ENCODE peak calls at places on chromosomes 11 and 22, in six cellular contexts. V is thoracic aorta; P is IMR-90; B is aorta; T is left ventricle myocardium inferior; K is CD8-positive, alpha-beta memory T cell. C is an unnamed sample.
A peak's percentile ranks its signal among the peaks of the same experiment; 100 is the strongest.

GRCh38 chr22:38872831-38873248 is 824 bp upstream of the CBX6 start:
- DNase-seq in V (no peak), P (peak; percentile 32), B (peak; percentile 88), T (peak; percentile 76), K (no peak), C (peak; percentile 87)

GRCh38 chr11:117177534-117178209 is 871 bp upstream of the SIDT2 start:
- DNase-seq in V (no peak), P (no peak), B (no peak), T (no peak), K (no peak), C (no peak)

GRCh38 chr22:42285604-42286003 is 15.2 kb upstream of the TCF20 start:
- DNase-seq in V (no peak), P (no peak), B (no peak), T (no peak), K (no peak), C (no peak)

GRCh38 chr11:104531075-104531474 is 367.1 kb upstream of the PDGFD start:
- DNase-seq in V (no peak), P (no peak), B (no peak), T (no peak), K (no peak), C (no peak)

GRCh38 chr22:21796863-21797262 is 61.3 kb upstream of the YPEL1 start:
- DNase-seq in V (no peak), P (no peak), B (no peak), T (no peak), K (no peak), C (no peak)

GRCh38 chr11:128544625-128545024 is 42.7 kb downstream of the ETS1 start:
- DNase-seq in V (no peak), P (peak; percentile 77), B (no peak), T (no peak), K (no peak), C (no peak)

GRCh38 chr11:6737872-6738466 is 33.8 kb downstream of the OR2AG2 start:
- DNase-seq in V (no peak), P (peak; percentile 34), B (no peak), T (no peak), K (peak; percentile 50), C (no peak)

GRCh38 chr22:16808744-16809143 is 16.5 kb downstream of the XKR3 start:
- DNase-seq in V (no peak), P (no peak), B (no peak), T (no peak), K (no peak), C (no peak)

GRCh38 chr11:34585870-34586654 is 34.8 kb upstream of the EHF start:
- DNase-seq in V (no peak), P (peak; percentile 71), B (no peak), T (no peak), K (no peak), C (no peak)

GRCh38 chr11:128525411-128526243 is 61.7 kb downstream of the ETS1 start:
- DNase-seq in V (no peak), P (peak; percentile 74), B (no peak), T (no peak), K (no peak), C (no peak)

GRCh38 chr22:39690901-39691620 is 120.5 kb downstream of the CACNA1I start:
- DNase-seq in V (no peak), P (no peak), B (no peak), T (no peak), K (no peak), C (no peak)

GRCh38 chr11:131064373-131064991 is 148.2 kb upstream of the SNX19 start:
- DNase-seq in V (no peak), P (peak; percentile 70), B (peak; percentile 78), T (peak; percentile 25), K (no peak), C (no peak)

GRCh38 chr11:2390871-2391662 is 9.5 kb upstream of the TSSC4 start:
- DNase-seq in V (no peak), P (peak; percentile 78), B (peak; percentile 86), T (no peak), K (no peak), C (no peak)

GRCh38 chr11:73227571-73228211 is 9.6 kb downstream of the P2RY2 start:
- DNase-seq in V (no peak), P (no peak), B (peak; percentile 55), T (no peak), K (no peak), C (peak; percentile 41)

GRCh38 chr11:45939836-45940235 is 17.4 kb downstream of the LARGE2 start:
- DNase-seq in V (no peak), P (peak; percentile 8), B (no peak), T (no peak), K (no peak), C (no peak)

GRCh38 chr22:36419912-36420882 is 32.4 kb upstream of the MYH9 start:
- DNase-seq in V (no peak), P (no peak), B (no peak), T (no peak), K (no peak), C (no peak)

GRCh38 chr22:46239261-46240048 is 10.6 kb downstream of the CDPF1 start:
- DNase-seq in V (no peak), P (no peak), B (no peak), T (no peak), K (no peak), C (peak; percentile 53)

GRCh38 chr11:134439181-134439580 is 27.1 kb upstream of the B3GAT1 start:
- DNase-seq in V (no peak), P (no peak), B (peak; percentile 33), T (no peak), K (no peak), C (no peak)

GRCh38 chr11:98194611-98195010 is 826.1 kb upstream of the CNTN5 start:
- DNase-seq in V (no peak), P (no peak), B (no peak), T (no peak), K (no peak), C (no peak)
- H3K9me3 ChIP-seq in V (no peaks in the 10 kb centered on the region), P (no peaks in the 10 kb centered on the region), B (no peaks in the 10 kb centered on the region), T (no peaks in the 10 kb centered on the region), K (no peaks in the 10 kb centered on the region), C (no peaks in the 10 kb centered on the region)

DNA sequence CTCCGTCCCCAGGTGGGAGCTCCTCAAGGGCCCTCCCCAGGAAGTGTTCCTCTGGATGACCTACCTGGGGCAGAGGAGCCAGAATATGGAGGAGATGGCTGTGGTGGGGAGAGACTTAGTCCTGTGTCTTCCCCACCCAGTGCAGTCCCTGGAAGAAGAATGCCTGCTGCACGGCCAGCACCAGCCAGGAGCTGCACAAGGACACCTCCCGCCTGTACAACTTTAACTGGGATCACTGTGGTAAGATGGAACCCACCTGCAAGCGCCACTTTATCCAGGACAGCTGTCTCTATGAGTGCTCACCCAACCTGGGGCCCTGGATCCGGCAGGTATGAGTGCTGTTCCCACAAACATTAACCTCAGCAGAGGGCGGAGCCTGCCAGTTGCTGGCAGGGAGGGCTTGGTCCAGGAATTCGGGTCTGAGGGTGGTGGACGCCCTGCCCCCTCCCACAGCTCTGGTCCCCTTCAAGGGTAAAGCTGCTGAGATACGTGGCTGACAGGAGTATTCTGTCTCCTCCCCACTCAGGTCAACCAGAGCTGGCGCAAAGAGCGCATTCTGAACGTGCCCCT is 3.4 kb downstream of the FOLR3 start:
- DNase-seq in V (no peak), P (no peak), B (no peak), T (no peak), K (no peak), C (no peak)
- H3K4me3 ChIP-seq in V (no peak overlapping the region), P (no peak overlapping the region), B (no peak overlapping the region), T (no peak overlapping the region), K (no peak overlapping the region), C (no peak overlapping the region)

GRCh38 chr11:70780246-70780535 is 381.9 kb downstream of the CTTN start:
- DNase-seq in V (no peak), P (no peak), B (no peak), T (no peak), K (no peak), C (no peak)
- H3K9me3 ChIP-seq in V (no peaks in the 10 kb centered on the region), P (no peaks in the 10 kb centered on the region), B (no peaks in the 10 kb centered on the region), T (no peaks in the 10 kb centered on the region), K (no peaks in the 10 kb centered on the region), C (no peaks in the 10 kb centered on the region)

GRCh38 chr22:31103899-31104694 is 3.3 kb downstream of the SELENOM start:
- DNase-seq in V (no peak), P (no peak), B (peak; percentile 88), T (no peak), K (no peak), C (peak; percentile 47)

GRCh38 chr22:31105282-31105929 is 2.0 kb downstream of the SELENOM start:
- DNase-seq in V (no peak), P (no peak), B (no peak), T (no peak), K (no peak), C (peak; percentile 35)

GRCh38 chr22:31106001-31106571 is 1.3 kb downstream of the SELENOM start:
- DNase-seq in V (no peak), P (no peak), B (no peak), T (no peak), K (no peak), C (peak; percentile 65)

GRCh38 chr22:31103111-31103510 is 4.3 kb downstream of the SELENOM start:
- DNase-seq in V (no peak), P (no peak), B (no peak), T (no peak), K (no peak), C (peak; percentile 35)

GRCh38 chr22:31104869-31105268 is 2.5 kb downstream of the SELENOM start:
- DNase-seq in V (no peak), P (no peak), B (peak; percentile 81), T (no peak), K (no peak), C (peak; percentile 69)
- H3K4me3 ChIP-seq in V (peak overlapping the region; percentile 94), P (no peak overlapping the region), B (no peak overlapping the region), T (no peak overlapping the region), K (no peak overlapping the region), C (no peak overlapping the region)

GRCh38 chr22:47460870-47461269 is 698.4 kb downstream of the TBC1D22A start:
- DNase-seq in V (no peak), P (no peak), B (no peak), T (no peak), K (no peak), C (no peak)

GRCh38 chr22:47457509-47458300 is 695.3 kb downstream of the TBC1D22A start:
- DNase-seq in V (no peak), P (no peak), B (no peak), T (no peak), K (no peak), C (no peak)

GRCh38 chr22:47458348-47458747 is 695.9 kb downstream of the TBC1D22A start:
- DNase-seq in V (no peak), P (no peak), B (no peak), T (no peak), K (no peak), C (no peak)

GRCh38 chr22:47456031-47456430 is 693.6 kb downstream of the TBC1D22A start:
- DNase-seq in V (no peak), P (no peak), B (no peak), T (no peak), K (no peak), C (no peak)

DNA sequence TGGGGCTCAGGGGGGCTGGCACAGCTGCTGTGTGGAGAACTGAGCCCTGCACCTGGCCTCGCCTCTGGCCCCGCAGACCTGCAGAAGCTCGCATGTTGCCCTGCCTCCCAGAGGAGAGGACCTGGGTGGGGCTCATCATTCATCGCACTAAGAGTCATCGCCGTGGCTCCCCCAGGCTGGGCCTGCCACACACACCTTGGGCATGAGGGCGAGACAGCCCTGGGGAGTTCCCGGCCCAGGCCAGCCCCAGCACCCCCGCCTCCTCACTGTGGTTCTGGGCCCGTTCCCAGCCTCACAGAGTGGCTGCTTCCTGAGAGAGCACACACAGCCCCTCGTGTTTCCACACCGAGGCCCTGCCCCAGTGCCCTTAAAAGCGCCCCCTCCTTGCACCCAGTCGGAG is 694.6 kb downstream of the TBC1D22A start:
- DNase-seq in V (no peak), P (no peak), B (no peak), T (no peak), K (no peak), C (no peak)
- H3K9me3 ChIP-seq in V (peaks cover 4% of the 10 kb centered on the region), P (peaks cover 45% of the 10 kb centered on the region), B (no peaks in the 10 kb centered on the region), T (peaks cover 33% of the 10 kb centered on the region), K (no peaks in the 10 kb centered on the region), C (peaks cover 27% of the 10 kb centered on the region)

C was measured in spleen.